ENCODE peak calls at places on chromosomes 16 and 17, in nine cellular contexts. B, A, M, U, G, H, K, I and Y are unnamed samples.

GRCh38 chr16:4461250-4462085 is 13.0 kb downstream of the NMRAL1 start:
- DNase-seq in B (peak; percentile 40), A (no peak), G (peak; percentile 32), H (no peak), I (no peak), M (no peak), K (peak; percentile 9), U (peak; percentile 60), Y (no peak)

GRCh38 chr16:87556941-87557459 is 45.3 kb upstream of the JPH3 start:
- DNase-seq in G (no peak), B (no peak), M (no peak), I (peak; percentile 59), A (no peak), H (peak; percentile 31), U (no peak), K (no peak), Y (no peak)

GRCh38 chr17:44278006-44278405 is 10.1 kb upstream of the SLC4A1 start:
- DNase-seq in A (no peak), I (peak; percentile 27), G (no peak), K (peak; percentile 67), B (no peak), U (no peak), M (no peak), H (peak; percentile 72), Y (no peak)

GRCh38 chr17:68351395-68351794 is 60.1 kb downstream of the ARSG start:
- DNase-seq in I (peak; percentile 57), A (no peak), U (no peak), H (peak; percentile 61), G (no peak), K (peak; percentile 36), B (peak; percentile 63), M (no peak), Y (no peak)

GRCh38 chr17:19376799-19377198 is 1.5 kb upstream of the MAPK7 start:
- DNase-seq in H (no peak), K (peak; percentile 26), U (no peak), I (no peak), M (no peak), A (no peak), G (no peak), B (peak; percentile 29), Y (no peak)

GRCh38 chr16:87931504-87931903 is 4.8 kb downstream of the CA5A start:
- DNase-seq in M (no peak), A (no peak), U (no peak), G (no peak), K (no peak), H (peak; percentile 82), B (peak; percentile 56), I (peak; percentile 92), Y (no peak)

GRCh38 chr16:627458-628239 is 3.1 kb upstream of the WFIKKN1 start:
- DNase-seq in U (no peak), G (no peak), M (no peak), B (peak; percentile 46), H (no peak), K (no peak), A (no peak), I (no peak), Y (no peak)

GRCh38 chr17:44362964-44363612 is 565 bp downstream of the FAM171A2 start:
- DNase-seq in I (no peak), B (peak; percentile 80), H (no peak), A (no peak), U (peak; percentile 53), M (no peak), K (peak; percentile 40), G (no peak), Y (no peak)

GRCh38 chr16:88651989-88652762 is 1.3 kb upstream of the CYBA start:
- DNase-seq in U (no peak), K (no peak), A (no peak), G (no peak), H (no peak), M (no peak), B (no peak), I (no peak), Y (no peak)

GRCh38 chr17:34156741-34157589 is 98.1 kb upstream of the CCL2 start:
- DNase-seq in B (peak; percentile 71), M (no peak), G (peak; percentile 53), K (no peak), I (no peak), H (no peak), A (no peak), U (no peak), Y (no peak)

GRCh38 chr17:3848229-3848628 is 2.2 kb upstream of the NCBP3 start:
- DNase-seq in G (no peak), B (no peak), U (no peak), I (no peak), A (no peak), M (no peak), H (no peak), K (peak; percentile 42), Y (no peak)

GRCh38 chr17:65121368-65121767 is 15.8 kb upstream of the RGS9 start:
- DNase-seq in G (no peak), I (no peak), U (no peak), H (no peak), K (no peak), A (no peak), B (no peak), M (no peak), Y (no peak)

GRCh38 chr17:8362651-8363332 is 13.7 kb downstream of the KRABD2 start:
- DNase-seq in M (no peak), B (no peak), H (peak; percentile 62), A (no peak), K (peak; percentile 48), I (no peak), G (no peak), U (no peak), Y (no peak)

GRCh38 chr17:67518881-67519280 is 141.8 kb downstream of the PITPNC1 start:
- DNase-seq in U (no peak), M (no peak), B (no peak), G (no peak), A (no peak), H (no peak), I (no peak), K (no peak), Y (no peak)

GRCh38 chr16:85602831-85603755 is 10.0 kb upstream of the GSE1 start:
- DNase-seq in A (no peak), U (no peak), H (no peak), K (no peak), B (peak; percentile 88), G (no peak), M (no peak), I (no peak), Y (no peak)

GRCh38 chr16:89921699-89922476 is 1.3 kb upstream of the TUBB3 start:
- DNase-seq in U (peak; percentile 60), K (peak; percentile 99), A (no peak), M (peak; percentile 85), G (no peak), H (peak; percentile 94), B (peak; percentile 65), I (peak; percentile 93), Y (no peak)

GRCh38 chr16:9124444-9124843 is 33.0 kb downstream of the HAPSTR1 start:
- DNase-seq in I (no peak), A (no peak), G (no peak), B (no peak), M (no peak), K (no peak), U (no peak), H (no peak), Y (no peak)

GRCh38 chr17:76515291-76515949 is 14.2 kb upstream of the RHBDF2 start:
- DNase-seq in B (no peak), M (peak; percentile 92), K (peak; percentile 91), I (peak; percentile 97), G (no peak), U (no peak), H (peak; percentile 97), A (peak; percentile 44), Y (peak; percentile 96)

GRCh38 chr16:85675528-85675927 is 13.2 kb downstream of the GINS2 start:
- DNase-seq in K (peak; percentile 55), H (peak; percentile 47), I (peak; percentile 60), A (no peak), U (peak; percentile 63), M (no peak), B (peak; percentile 15), G (no peak), Y (no peak)

GRCh38 chr16:75105306-75106061 is 11.1 kb downstream of the LDHD start:
- DNase-seq in B (peak; percentile 53), K (no peak), A (no peak), U (no peak), G (peak; percentile 72), M (no peak), I (peak; percentile 30), H (no peak), Y (no peak)

GRCh38 chr17:67253379-67253778 is 8.4 kb upstream of the HELZ start:
- DNase-seq in K (no peak), M (no peak), G (no peak), H (peak; percentile 75), B (no peak), U (no peak), A (no peak), I (peak; percentile 59), Y (no peak)

GRCh38 chr17:33385133-33385532 is 92.0 kb upstream of the ASIC2 start:
- DNase-seq in A (no peak), H (no peak), M (no peak), K (no peak), I (no peak), U (peak; percentile 65), B (no peak), G (no peak), Y (no peak)

GRCh38 chr17:56891751-56892150 is 22.1 kb downstream of the TRIM25 start:
- DNase-seq in H (peak; percentile 38), K (peak; percentile 14), I (no peak), G (no peak), A (peak; percentile 24), B (no peak), M (no peak), U (peak; percentile 76), Y (peak; percentile 51)